ENCODE peak calls at places on chromosomes 16 and 17, in nine cellular contexts. G is body of pancreas, Y is PC-3, R is fibroblast of mammary gland, I is OCI-LY7, S is AG04450, O is cardiac fibroblast, W is fibroblast of pulmonary artery, L is foreskin fibroblast. D is an unnamed sample.

GRCh38 chr17:48583708-48584582 is 5.8 kb upstream of the HOXB4 start:
- DNase-seq in O (no peak), W (no peak), S (no peak), G (no peak), Y (no peak), R (peak), I (no peak), L (no peak), D (no peak)

GRCh38 chr17:69363488-69364210 is 36.7 kb upstream of the ABCA5 start:
- DNase-seq in Y (peak), S (no peak), R (peak), L (peak), I (no peak), W (no peak), G (no peak), O (no peak), D (no peak)

GRCh38 chr16:66133641-66134402 is 232.7 kb upstream of the CDH5 start:
- DNase-seq in I (no peak), R (peak), S (peak), W (no peak), L (no peak), Y (no peak), O (no peak), G (no peak), D (no peak)

GRCh38 chr17:64115871-64116534 is 13.9 kb downstream of the ERN1 start:
- DNase-seq in R (peak), I (no peak), S (peak), L (peak), G (peak), Y (peak), O (peak), W (peak), D (no peak)

GRCh38 chr17:50037321-50038107 is 18.4 kb upstream of the ITGA3 start:
- DNase-seq in R (peak), Y (peak), O (peak), I (no peak), L (peak), S (no peak), G (peak), W (peak), D (peak)

GRCh38 chr17:3025421-3026124 is 37.8 kb downstream of the OR1D5 start:
- DNase-seq in L (no peak), Y (no peak), G (no peak), I (no peak), R (no peak), O (no peak), S (no peak), W (no peak), D (no peak)

GRCh38 chr17:12768267-12768666 is 21.0 kb upstream of the ARHGAP44 start:
- DNase-seq in S (no peak), W (no peak), G (no peak), Y (no peak), I (no peak), L (no peak), O (peak), R (peak), D (no peak)

GRCh38 chr17:78787444-78787843 is 5.4 kb upstream of the CYTH1 start:
- DNase-seq in G (no peak), O (no peak), W (no peak), L (no peak), Y (peak), R (no peak), S (no peak), I (peak), D (no peak)

GRCh38 chr17:17380156-17380925 is 77.2 kb downstream of the NT5M start:
- DNase-seq in W (no peak), Y (no peak), I (no peak), R (no peak), L (no peak), O (no peak), G (no peak), S (no peak), D (no peak)

GRCh38 chr17:81960130-81960958 is 643 bp downstream of the NOTUM start:
- DNase-seq in S (no peak), W (no peak), G (no peak), L (no peak), R (no peak), O (no peak), Y (no peak), I (no peak), D (no peak)

GRCh38 chr16:4410335-4411075 is 5.9 kb downstream of the CORO7 start:
- DNase-seq in I (no peak), W (peak), R (peak), G (peak), S (peak), L (peak), O (peak), Y (peak), D (peak)

GRCh38 chr17:70552982-70553334 is 383.6 kb downstream of the KCNJ2 start:
- DNase-seq in G (no peak), O (no peak), W (no peak), R (no peak), S (no peak), I (no peak), L (no peak), Y (no peak), D (no peak)
- H3K4me3 ChIP-seq in G (no peak), O (no peak), W (no peak), R (no peak), S (no peak), I (no peak), L (no peak), Y (no peak), D (no peak)

GRCh38 chr16:54806961-54807360 is 123.7 kb upstream of the IRX5 start:
- DNase-seq in L (no peak), O (no peak), I (no peak), W (no peak), S (no peak), G (no peak), R (no peak), Y (no peak), D (no peak)
- TF ChIP-seq CTCF in L (no peak), O (no peak), I (no peak), W (no peak), S (no peak), G (no peak), R (no peak), Y (no peak), D (no peak)

GRCh38 chr16:19810817-19811731 is 73.6 kb downstream of the GPRC5B start:
- DNase-seq in G (no peak), R (peak), L (peak), Y (peak), S (peak), O (peak), W (peak), I (no peak), D (peak)
- H3K4me3 ChIP-seq in G (no peak), R (no peak), L (no peak), Y (peak), S (no peak), O (no peak), W (no peak), I (no peak), D (no peak)

GRCh38 chr17:8189041-8189710 is 804 bp downstream of the BORCS6 start:
- DNase-seq in W (no peak), G (peak), Y (no peak), I (no peak), R (no peak), L (peak), S (no peak), O (no peak), D (no peak)

GRCh38 chr17:8188408-8188839 is 1.6 kb downstream of the BORCS6 start:
- DNase-seq in S (no peak), Y (no peak), L (no peak), R (no peak), I (no peak), W (no peak), G (no peak), O (no peak), D (no peak)

GRCh38 chr17:8186787-8187516 is 3.0 kb downstream of the BORCS6 start:
- DNase-seq in G (peak), I (peak), S (peak), Y (peak), R (peak), L (peak), W (peak), O (peak), D (peak)

GRCh38 chr17:8186446-8186786 is 3.6 kb downstream of the BORCS6 start:
- DNase-seq in O (no peak), Y (no peak), I (no peak), S (no peak), W (no peak), L (no peak), G (no peak), R (no peak), D (no peak)

GRCh38 chr17:8187517-8188407 is 2.2 kb downstream of the BORCS6 start:
- DNase-seq in L (peak), S (peak), O (peak), G (peak), R (peak), W (peak), I (peak), Y (peak), D (peak)
- TF ChIP-seq CTCF in L (no peak), S (peak), O (no peak), G (peak), R (no peak), W (no peak), I (peak), Y (no peak), D (no peak)

GRCh38 chr16:3304370-3304769 is 860 bp downstream of the TIGD7 start:
- DNase-seq in L (peak), S (no peak), Y (no peak), W (peak), R (peak), I (no peak), O (peak), G (no peak), D (no peak)
- H3K4me3 ChIP-seq in L (peak), S (peak), Y (peak), W (peak), R (peak), I (no peak), O (peak), G (no peak), D (peak)

GRCh38 chr17:57987582-57988300 is at the start of gene VEZF1:
- DNase-seq in W (peak), Y (peak), L (peak), O (peak), I (peak), G (peak), S (no peak), R (peak), D (peak)

GRCh38 chr17:57989011-57989345 is 924 bp upstream of the VEZF1 start:
- DNase-seq in G (peak), L (peak), W (peak), I (no peak), R (peak), S (no peak), O (peak), Y (peak), D (peak)

GRCh38 chr17:57990037-57990436 is 2.0 kb upstream of the VEZF1 start:
- DNase-seq in O (no peak), I (no peak), G (no peak), Y (no peak), S (no peak), L (no peak), R (no peak), W (no peak), D (no peak)

GRCh38 chr17:57986841-57987581 is 1.0 kb downstream of the VEZF1 start:
- DNase-seq in Y (peak), S (peak), I (no peak), W (peak), O (peak), R (peak), L (peak), G (peak), D (peak)

DNA sequence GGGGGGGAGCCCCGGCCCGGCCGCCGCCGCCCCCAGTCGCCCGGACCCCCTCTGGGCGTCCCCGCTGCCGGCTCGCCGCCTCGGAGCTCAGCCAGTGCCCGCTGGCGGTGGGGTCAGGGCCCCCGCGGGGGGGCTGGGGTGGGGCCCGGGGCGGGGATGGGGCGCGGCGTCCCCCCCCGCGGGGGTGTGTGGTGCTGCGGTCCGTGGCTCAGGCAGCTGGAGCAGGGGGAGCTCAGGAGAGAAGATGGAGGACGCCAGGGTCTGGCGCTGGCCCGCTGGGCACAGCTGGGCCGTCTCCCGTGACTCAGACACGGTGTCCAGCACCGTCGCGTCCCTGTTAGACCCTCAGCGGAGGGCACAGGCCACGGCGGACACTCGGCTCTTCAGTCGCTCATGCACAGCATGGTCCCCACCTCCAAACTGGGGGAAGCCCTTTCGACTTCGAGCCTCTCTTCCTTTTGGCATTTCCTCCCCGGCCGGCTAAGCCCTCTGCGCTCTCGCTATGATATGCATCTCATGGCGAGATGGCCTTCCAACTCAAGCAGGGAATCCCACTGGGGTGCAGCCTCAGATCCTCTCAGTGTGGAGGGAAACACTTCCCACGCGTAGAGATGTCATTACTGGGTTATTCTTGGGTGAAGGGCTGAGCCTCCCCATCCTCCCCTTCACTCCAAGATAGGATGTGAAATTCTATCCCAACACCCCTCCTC is 402 bp upstream of the VEZF1 start:
- DNase-seq in S (no peak), Y (peak), W (peak), L (peak), O (peak), I (peak), R (peak), G (peak), D (peak)
- TF ChIP-seq CTCF in S (no peak), Y (no peak), W (no peak), L (no peak), O (no peak), I (no peak), R (no peak), G (no peak), D (no peak)

DNA sequence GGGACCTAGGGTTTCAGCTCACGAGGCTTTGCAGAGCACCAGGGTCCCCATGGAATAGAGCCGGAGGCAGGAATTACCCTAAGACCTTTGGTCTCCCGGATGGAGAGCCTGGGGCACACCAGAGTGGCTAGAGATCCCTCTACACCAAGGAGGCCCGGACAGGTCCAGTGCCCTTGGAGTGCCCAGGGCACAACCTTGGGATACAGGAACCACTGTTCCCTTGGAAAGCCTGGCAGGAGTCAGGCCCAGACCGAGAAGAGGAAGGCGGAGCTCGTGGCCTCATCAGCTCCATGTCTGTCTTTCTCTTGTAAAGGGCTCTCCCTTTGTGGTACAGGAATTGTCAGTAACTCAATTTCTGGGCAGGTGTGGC is 3.8 kb upstream of the DBNDD1 start:
- DNase-seq in O (no peak), I (no peak), R (no peak), L (peak), G (no peak), S (no peak), Y (no peak), W (no peak), D (no peak)
- H3K4me3 ChIP-seq in O (peak), I (peak), R (peak), L (peak), G (peak), S (peak), Y (peak), W (peak), D (peak)

DNA sequence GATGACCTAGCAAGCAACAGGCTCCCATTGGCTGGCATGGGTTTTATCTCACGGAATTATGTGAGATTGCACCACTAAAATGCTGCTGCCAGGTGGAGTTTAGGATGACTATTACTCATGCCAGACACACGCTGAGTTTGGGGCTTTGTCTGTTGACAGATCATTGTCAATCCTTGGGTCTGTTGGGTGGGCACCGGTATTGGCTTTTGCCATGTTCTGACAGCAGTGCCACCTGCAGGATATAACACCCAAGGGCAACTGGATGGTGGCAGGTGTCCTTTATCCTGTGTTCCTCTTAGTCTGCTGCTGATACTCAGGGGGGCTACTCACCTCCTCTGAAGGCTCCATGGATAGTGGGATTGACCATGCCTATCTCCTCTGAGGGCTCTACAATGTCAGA is 221.6 kb upstream of the DYNLRB2 start:
- DNase-seq in Y (peak), G (no peak), L (peak), I (no peak), W (no peak), R (no peak), O (no peak), S (no peak), D (no peak)
- TF ChIP-seq CTCF in Y (no peak), G (no peak), L (no peak), I (peak), W (no peak), R (peak), O (peak), S (no peak), D (no peak)

GRCh38 chr16:88965826-88966480 is 11.1 kb downstream of the CBFA2T3 start:
- DNase-seq in Y (no peak), G (no peak), L (no peak), W (no peak), O (no peak), S (no peak), I (no peak), R (no peak), D (no peak)

GRCh38 chr16:88968589-88969280 is 8.3 kb downstream of the CBFA2T3 start:
- DNase-seq in G (no peak), Y (no peak), S (no peak), W (no peak), I (peak), L (no peak), R (no peak), O (no peak), D (no peak)

GRCh38 chr16:88969361-88969831 is 7.6 kb downstream of the CBFA2T3 start:
- DNase-seq in W (no peak), R (no peak), O (no peak), I (peak), S (no peak), L (no peak), Y (no peak), G (no peak), D (no peak)

GRCh38 chr16:88966986-88967799 is 9.8 kb downstream of the CBFA2T3 start:
- DNase-seq in G (no peak), W (no peak), I (peak), S (no peak), R (no peak), O (no peak), Y (no peak), L (no peak), D (no peak)

GRCh38 chr16:88967800-88968588 is 9.0 kb downstream of the CBFA2T3 start:
- DNase-seq in L (no peak), O (no peak), R (no peak), Y (no peak), I (peak), S (no peak), G (no peak), W (no peak), D (no peak)
- H3K4me3 ChIP-seq in L (no peak), O (no peak), R (no peak), Y (no peak), I (peak), S (no peak), G (no peak), W (no peak), D (no peak)

DNA sequence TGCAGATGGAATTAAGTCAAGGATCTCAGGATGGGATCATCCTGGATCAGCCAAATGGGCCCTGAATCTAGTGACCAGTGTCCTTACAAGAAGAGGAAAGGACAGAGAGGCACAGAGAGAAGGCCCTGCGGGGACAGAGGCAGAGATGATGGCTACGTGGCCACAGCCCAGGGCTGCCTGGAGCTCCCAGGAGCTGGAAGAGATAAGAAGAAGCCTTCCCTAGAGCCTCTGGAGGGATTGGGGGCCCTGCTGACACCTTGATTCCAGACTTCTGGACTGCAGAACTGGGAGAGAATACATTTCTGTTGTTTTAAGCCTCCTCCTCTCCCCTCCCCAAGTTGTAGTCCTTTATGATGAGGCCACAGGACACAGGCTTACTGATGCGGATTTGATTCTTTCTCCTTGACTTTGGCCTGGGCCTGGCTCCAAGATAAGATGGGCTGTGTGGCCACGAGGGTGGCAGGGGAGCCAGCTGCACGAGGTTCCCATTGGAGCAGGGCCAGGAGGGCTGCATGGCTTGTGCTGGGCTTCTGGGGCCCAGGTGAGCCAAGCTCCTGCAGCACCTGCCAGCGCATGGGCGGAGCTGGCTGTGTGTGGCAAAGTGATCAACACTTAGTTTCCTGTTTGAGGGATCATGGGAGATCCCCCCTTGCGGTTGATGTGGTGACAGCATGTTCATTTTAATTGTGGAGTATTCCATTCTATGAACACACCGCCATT is 146.1 kb downstream of the IRF8 start:
- DNase-seq in R (no peak), L (no peak), I (peak), O (no peak), S (no peak), G (peak), Y (no peak), W (no peak), D (no peak)
- TF ChIP-seq CTCF in R (no peak), L (no peak), I (no peak), O (no peak), S (no peak), G (no peak), Y (no peak), W (no peak), D (no peak)